ENCODE peak calls at places on chromosomes 4 and X, in five cellular contexts. G is stomach, L is cardiac muscle cell, V is AG04449, I is neural progenitor cell. H is an unnamed sample.

GRCh38 chr4:32135642-32136041 is 1415.5 kb downstream of the PCDH7 start:
- DNase-seq in G (no peak), L (no peak), V (no peak), I (no peak), H (no peak)

GRCh38 chr4:141081921-141082381 is 51.3 kb downstream of the RNF150 start:
- DNase-seq in V (no peak), G (no peak), L (no peak), I (no peak), H (no peak)

GRCh38 chr4:104897297-104897645 is 249.4 kb upstream of the TET2 start:
- DNase-seq in I (no peak), L (no peak), G (no peak), V (no peak), H (no peak)

GRCh38 chr4:42586775-42587174 is 70.1 kb downstream of the ATP8A1 start:
- DNase-seq in V (no peak), I (no peak), G (no peak), L (no peak), H (no peak)

GRCh38 chr4:107939307-107939706 is 8.0 kb downstream of the CYP2U1 start:
- DNase-seq in V (peak; percentile 52), L (no peak), G (no peak), I (no peak), H (no peak)

GRCh38 chrX:41397228-41397627 is 49.9 kb upstream of the NYX start:
- DNase-seq in G (no peak), I (no peak), V (no peak), L (no peak), H (no peak)

GRCh38 chrX:40402771-40403533 is 177.8 kb upstream of the ATP6AP2 start:
- DNase-seq in L (no peak), I (no peak), V (peak; percentile 3), G (no peak), H (peak; percentile 1)

GRCh38 chr4:101345271-101345595 is 2.1 kb downstream of the PPP3CA start:
- DNase-seq in L (no peak), G (no peak), V (no peak), I (no peak), H (no peak)

GRCh38 chr4:336099-336892 is 1.3 kb upstream of the ZNF141 start:
- DNase-seq in I (peak; percentile 21), L (peak; percentile 34), G (no peak), V (no peak), H (no peak)

GRCh38 chr4:184028571-184028996 is 123.5 kb downstream of the STOX2 start:
- DNase-seq in G (no peak), I (no peak), L (no peak), V (no peak), H (peak; percentile 6)

GRCh38 chr4:3867403-3868100 is 101.4 kb downstream of the ADRA2C start:
- DNase-seq in I (no peak), G (no peak), V (no peak), L (no peak), H (no peak)

GRCh38 chrX:8741981-8742380 is 10.0 kb upstream of the ANOS1 start:
- DNase-seq in L (no peak), I (no peak), V (no peak), G (no peak), H (no peak)

GRCh38 chrX:8737883-8738282 is 5.9 kb upstream of the ANOS1 start:
- DNase-seq in V (no peak), I (no peak), G (no peak), L (no peak), H (no peak)

GRCh38 chrX:8743126-8743732 is 11.3 kb upstream of the ANOS1 start:
- DNase-seq in L (peak; percentile 78), G (peak; percentile 80), V (no peak), I (peak; percentile 59), H (peak; percentile 76)

GRCh38 chrX:8738588-8739189 is 6.8 kb upstream of the ANOS1 start:
- DNase-seq in I (peak; percentile 63), V (no peak), L (peak; percentile 83), G (peak; percentile 59), H (peak; percentile 27)
- TF ChIP-seq CTCF in I (peak; percentile 78), V (peak; percentile 30), L (peak; percentile 42), G (peak; percentile 53), H (peak; percentile 36)

GRCh38 chr4:28001698-28002097 is 1141.1 kb downstream of the STIM2 start:
- DNase-seq in I (no peak), G (no peak), L (no peak), V (no peak), H (no peak)
- TF ChIP-seq CTCF in I (no peak), G (no peak), L (no peak), V (no peak), H (no peak)

GRCh38 chr4:40840255-40840984 is 90.7 kb downstream of the NSUN7 start:
- DNase-seq in L (no peak), I (no peak), G (no peak), V (no peak), H (no peak)

GRCh38 chr4:40840985-40841571 is 91.3 kb downstream of the NSUN7 start:
- DNase-seq in V (peak; percentile 50), G (peak; percentile 74), L (peak; percentile 79), I (peak; percentile 92), H (peak; percentile 72)

GRCh38 chr4:40842318-40842717 is 92.6 kb downstream of the NSUN7 start:
- DNase-seq in L (no peak), G (no peak), I (no peak), V (no peak), H (no peak)

GRCh38 chr4:40837094-40837870 is 87.5 kb downstream of the NSUN7 start:
- DNase-seq in V (no peak), I (no peak), L (no peak), G (no peak), H (no peak)

DNA sequence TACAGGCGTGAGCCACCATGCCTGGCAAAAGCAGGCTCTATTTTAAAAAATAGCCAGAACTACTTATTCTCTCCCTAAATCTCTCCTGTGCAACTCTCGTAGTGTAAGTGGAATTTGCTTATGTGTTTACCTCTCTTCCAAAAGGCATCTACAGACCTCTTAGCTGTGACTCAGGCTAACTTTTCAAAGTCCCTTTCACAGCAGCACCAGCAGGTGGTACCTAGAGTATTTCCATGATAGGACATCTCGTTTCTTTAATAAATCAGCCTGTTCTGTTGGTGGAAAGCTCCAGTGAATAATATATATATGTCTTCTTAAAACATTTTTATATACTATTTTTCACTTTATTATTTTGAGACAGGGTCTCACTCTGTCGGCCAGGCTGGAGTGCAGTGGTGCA is 89.0 kb downstream of the NSUN7 start:
- DNase-seq in I (no peak), G (no peak), V (no peak), L (no peak), H (no peak)
- TF ChIP-seq CTCF in I (no peak), G (no peak), V (no peak), L (no peak), H (no peak)

DNA sequence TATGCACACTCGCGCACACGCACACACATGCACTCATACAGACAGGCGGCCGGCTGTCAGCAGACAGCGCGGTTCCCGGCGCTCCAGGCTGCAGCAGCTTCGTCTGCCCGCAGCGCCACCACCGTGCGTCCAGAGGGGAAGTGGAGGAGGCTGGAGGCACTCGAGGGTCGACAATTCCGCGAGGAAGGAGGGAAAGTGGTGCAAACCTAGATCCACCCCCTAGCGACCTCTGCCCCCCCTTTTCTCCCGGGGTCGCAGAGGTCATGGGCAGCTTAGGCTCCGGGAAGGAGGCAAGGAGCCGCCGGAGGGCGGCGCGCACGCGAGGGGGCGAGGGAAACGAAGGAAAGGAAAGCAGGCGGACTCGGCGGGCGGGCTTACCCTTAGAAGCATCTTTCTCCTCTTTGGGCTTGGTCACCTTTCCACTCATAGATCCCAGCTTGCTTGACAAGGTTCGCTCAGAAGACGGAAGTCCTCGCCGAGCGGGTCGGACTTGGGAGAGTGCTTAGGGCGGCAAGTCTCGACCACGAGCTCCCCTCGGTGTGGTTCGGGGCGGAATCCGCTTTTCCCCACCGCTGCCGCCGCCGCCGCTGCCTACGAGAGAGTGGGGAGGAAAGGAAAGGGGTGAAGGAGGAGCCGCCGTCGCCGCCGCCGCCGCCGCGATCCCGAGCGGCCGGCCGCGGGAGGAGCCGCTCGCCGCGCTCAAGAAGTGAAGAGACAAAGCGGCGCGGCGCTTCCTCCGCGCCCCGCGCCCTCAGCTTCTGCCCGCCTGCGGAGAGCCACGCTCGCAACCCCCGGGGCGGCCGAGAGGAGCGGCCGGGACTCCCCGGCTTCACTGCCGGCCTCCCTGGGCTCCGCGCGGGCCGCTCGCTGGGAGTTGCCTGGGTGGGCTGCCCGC is 326.6 kb upstream of the F9 start:
- DNase-seq in L (peak; percentile 44), V (no peak), G (peak; percentile 36), I (peak; percentile 62), H (no peak)
- TF ChIP-seq CTCF in L (no peak), V (no peak), G (no peak), I (peak; percentile 22), H (no peak)